ENCODE peak calls at places on chromosomes 7 and 10, in eight cellular contexts. P, K, F, Y, U, L, A and I are unnamed samples.

GRCh38 chr10:79230563-79231249 is 116.6 kb upstream of the PPIF start:
- DNase-seq in P (no peak), K (no peak), F (no peak), Y (no peak), U (no peak), L (no peak), A (no peak), I (no peak)

GRCh38 chr7:144936314-144936713 is 100.5 kb upstream of the TPK1 start:
- DNase-seq in P (no peak), K (no peak), F (no peak), Y (no peak), U (no peak), L (no peak), A (no peak), I (no peak)

GRCh38 chr10:129467346-129468119 is 492 bp downstream of the MGMT start:
- DNase-seq in P (no peak), K (no peak), F (peak; percentile 11), Y (no peak), U (peak; percentile 47), L (peak; percentile 8), A (no peak), I (peak; percentile 35)

GRCh38 chr7:28481131-28481926 is 69.0 kb downstream of the CREB5 start:
- DNase-seq in P (peak; percentile 23), K (no peak), F (no peak), Y (no peak), U (peak; percentile 71), L (no peak), A (peak; percentile 59), I (peak; percentile 37)

GRCh38 chr7:89771003-89771636 is 383.1 kb upstream of the STEAP1 start:
- DNase-seq in P (no peak), K (no peak), F (no peak), Y (no peak), U (no peak), L (no peak), A (no peak), I (peak; percentile 0)

GRCh38 chr7:26153823-26154783 is 2.1 kb downstream of the NFE2L3 start:
- DNase-seq in P (no peak), K (no peak), F (no peak), Y (no peak), U (peak; percentile 36), L (no peak), A (peak; percentile 34), I (peak; percentile 73)

GRCh38 chr7:20737840-20738448 is 48.7 kb downstream of the SP8 start:
- DNase-seq in P (no peak), K (no peak), F (no peak), Y (no peak), U (no peak), L (no peak), A (no peak), I (no peak)

GRCh38 chr7:80902716-80903308 is 16.0 kb downstream of the SEMA3C start:
- DNase-seq in P (no peak), K (no peak), F (no peak), Y (no peak), U (no peak), L (no peak), A (no peak), I (no peak)

GRCh38 chr10:87603196-87603595 is 56.5 kb upstream of the PAPSS2 start:
- DNase-seq in P (no peak), K (no peak), F (no peak), Y (no peak), U (no peak), L (no peak), A (no peak), I (no peak)

GRCh38 chr7:158638001-158638400 is 50.4 kb upstream of the PTPRN2 start:
- DNase-seq in P (no peak), K (no peak), F (no peak), Y (no peak), U (peak; percentile 30), L (no peak), A (no peak), I (peak; percentile 23)

GRCh38 chr7:108109216-108109908 is 20.8 kb downstream of the LAMB4 start:
- DNase-seq in P (no peak), K (peak; percentile 21), F (peak; percentile 25), Y (no peak), U (peak; percentile 33), L (no peak), A (peak; percentile 43), I (peak; percentile 36)

GRCh38 chr10:118742787-118743186 is 12.0 kb downstream of the CACUL1 start:
- DNase-seq in P (peak; percentile 55), K (no peak), F (no peak), Y (no peak), U (no peak), L (no peak), A (no peak), I (no peak)

GRCh38 chr10:70188768-70189167 is 18.5 kb upstream of the SAR1A start:
- DNase-seq in P (no peak), K (no peak), F (no peak), Y (no peak), U (no peak), L (no peak), A (no peak), I (no peak)

GRCh38 chr7:158821173-158822021 is 7.9 kb downstream of the ESYT2 start:
- DNase-seq in P (no peak), K (peak; percentile 90), F (no peak), Y (no peak), U (peak; percentile 75), L (peak; percentile 93), A (no peak), I (peak; percentile 73)

GRCh38 chr7:43560742-43561330 is 22.1 kb upstream of the STK17A start:
- DNase-seq in P (no peak), K (no peak), F (no peak), Y (no peak), U (no peak), L (no peak), A (no peak), I (peak; percentile 32)

DNA sequence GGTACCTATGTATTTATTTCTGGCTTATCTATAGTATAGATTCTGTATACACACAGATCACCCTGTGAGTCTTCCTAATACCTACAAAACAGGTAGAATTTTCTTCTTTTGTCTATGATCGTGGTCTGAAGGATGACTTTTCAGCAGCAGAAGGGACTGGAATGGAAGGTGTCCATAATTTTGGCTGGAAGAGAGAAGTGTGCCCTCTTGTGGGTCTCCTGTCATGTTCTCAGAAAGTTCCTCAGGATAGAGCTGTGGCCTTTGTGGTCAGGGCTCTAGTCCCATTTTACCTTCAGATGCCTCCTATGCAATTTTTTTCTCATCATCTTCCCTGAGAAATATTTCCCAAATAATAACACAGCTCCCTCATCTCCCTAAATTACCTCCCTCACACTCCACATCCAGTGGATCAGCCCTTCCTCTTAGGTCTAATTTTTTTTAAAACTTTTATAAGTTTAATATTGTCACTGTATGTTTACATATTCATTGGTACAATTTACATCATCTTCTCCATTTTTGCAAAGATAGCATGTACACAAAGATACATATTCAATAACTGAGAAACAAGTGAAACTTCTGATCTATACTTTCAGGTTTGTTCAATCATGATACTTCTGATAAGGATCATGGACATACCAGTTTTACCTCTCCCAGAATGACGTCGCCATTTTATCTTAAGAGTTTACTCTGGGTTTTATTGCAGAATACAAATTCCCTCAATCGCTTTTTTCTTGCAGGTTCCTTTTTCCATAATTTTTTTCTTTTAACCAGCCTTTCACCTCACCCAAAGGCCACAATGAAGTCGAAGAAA is 112.7 kb downstream of the REEP3 start:
- DNase-seq in P (no peak), K (peak; percentile 57), F (peak; percentile 30), Y (no peak), U (peak; percentile 64), L (peak; percentile 46), A (peak; percentile 28), I (peak; percentile 67)
- TF ChIP-seq CTCF in P (peak; percentile 58), K (peak; percentile 65), F (peak; percentile 29), Y (no peak), U (peak; percentile 38), L (peak; percentile 26), A (peak; percentile 46), I (peak; percentile 70)

GRCh38 chr7:151849879-151850260 is 27.0 kb downstream of the PRKAG2 start:
- DNase-seq in P (no peak), K (no peak), F (no peak), Y (no peak), U (no peak), L (no peak), A (no peak), I (no peak)

GRCh38 chr7:151851782-151852181 is 25.1 kb downstream of the PRKAG2 start:
- DNase-seq in P (no peak), K (no peak), F (peak; percentile 69), Y (peak; percentile 35), U (no peak), L (no peak), A (no peak), I (no peak)

GRCh38 chr7:151852486-151853396 is 24.2 kb downstream of the PRKAG2 start:
- DNase-seq in P (no peak), K (no peak), F (no peak), Y (no peak), U (no peak), L (no peak), A (no peak), I (no peak)

GRCh38 chr7:151850484-151851159 is 26.3 kb downstream of the PRKAG2 start:
- DNase-seq in P (no peak), K (no peak), F (no peak), Y (no peak), U (no peak), L (no peak), A (no peak), I (no peak)

DNA sequence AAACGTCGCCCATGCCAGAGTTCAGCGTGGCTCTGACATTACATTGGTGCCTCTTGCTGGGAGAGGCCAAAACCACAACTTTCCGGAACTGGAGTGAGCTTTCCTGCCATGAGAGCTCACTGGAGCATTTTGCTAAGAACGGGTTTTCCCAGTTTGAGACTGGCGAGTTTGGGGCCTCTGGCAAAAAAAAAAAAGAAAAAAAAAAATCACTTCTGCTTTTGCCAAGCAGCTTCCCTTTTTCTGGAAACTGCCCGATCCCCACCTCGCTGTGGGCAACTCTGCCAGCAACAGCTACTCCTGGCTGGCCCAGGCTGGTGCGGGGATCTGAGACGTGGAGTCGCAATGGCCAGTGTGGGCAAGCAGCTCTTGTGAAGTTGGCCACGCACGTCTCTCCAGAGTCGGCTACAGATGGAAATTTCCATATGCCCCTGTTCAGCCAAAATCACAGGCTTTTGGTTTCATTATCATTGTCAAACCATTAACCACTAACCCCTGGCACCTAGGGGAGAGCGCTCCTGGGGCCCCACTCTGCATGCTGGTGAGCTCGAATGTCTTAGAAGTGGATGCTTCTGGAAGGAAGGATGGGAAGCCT is 25.7 kb downstream of the PRKAG2 start:
- DNase-seq in P (no peak), K (no peak), F (peak; percentile 71), Y (peak; percentile 61), U (no peak), L (peak; percentile 60), A (no peak), I (peak; percentile 25)
- H3K4me3 ChIP-seq in P (no peak overlapping the region), K (no peak overlapping the region), F (no peak overlapping the region), Y (peak overlapping the region; percentile 60), U (no peak overlapping the region), L (peak overlapping the region; percentile 4), A (no peak overlapping the region), I (no peak overlapping the region)

GRCh38 chr10:22986771-22987542 is 59.1 kb downstream of the ARMC3 start:
- DNase-seq in P (peak; percentile 1), K (peak; percentile 21), F (no peak), Y (no peak), U (peak; percentile 67), L (peak; percentile 3), A (peak; percentile 28), I (peak; percentile 70)
- TF ChIP-seq CTCF in P (peak; percentile 42), K (peak; percentile 5), F (peak; percentile 6), Y (no peak), U (peak; percentile 38), L (peak; percentile 18), A (peak; percentile 54), I (peak; percentile 42)

DNA sequence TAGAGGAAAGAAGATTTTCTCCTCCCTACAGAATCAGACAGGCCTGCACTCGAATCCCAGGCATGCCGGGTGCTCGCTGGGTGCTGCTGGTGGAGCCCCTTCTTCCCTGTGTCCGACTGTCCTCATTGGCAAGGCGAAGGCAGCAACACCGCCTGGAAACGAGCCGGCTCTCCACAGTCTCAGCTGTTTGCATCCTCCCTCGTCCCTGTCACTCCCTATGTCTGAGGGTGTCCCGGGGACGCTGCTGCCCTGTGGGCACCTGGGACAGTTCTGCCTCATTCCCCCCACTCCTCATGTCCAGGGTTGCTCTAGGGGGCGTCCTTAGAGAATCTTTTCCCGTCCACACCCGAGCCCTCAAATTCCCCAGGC is 31.6 kb upstream of the TMEM72 start:
- DNase-seq in P (no peak), K (no peak), F (no peak), Y (no peak), U (no peak), L (no peak), A (no peak), I (no peak)
- H3K4me3 ChIP-seq in P (peak overlapping the region; percentile 58), K (no peak overlapping the region), F (no peak overlapping the region), Y (peak overlapping the region; percentile 60), U (peak overlapping the region; percentile 12), L (no peak overlapping the region), A (peak overlapping the region; percentile 39), I (peak overlapping the region; percentile 57)